ENCODE peak calls at places on chromosomes 12 and 14, in five cellular contexts. O, U, B, H and I are unnamed samples.

GRCh38 chr14:99401196-99401595 is 79.5 kb downstream of the SETD3 start:
- DNase-seq in O (no peak), U (no peak), B (no peak), H (no peak), I (no peak)

GRCh38 chr12:39846304-39846703 is 226.7 kb upstream of the ABCD2 start:
- DNase-seq in O (no peak), U (no peak), B (peak; percentile 54), H (no peak), I (no peak)

GRCh38 chr14:26290007-26290530 is 307.8 kb downstream of the NOVA1 start:
- DNase-seq in O (no peak), U (no peak), B (no peak), H (no peak), I (no peak)

GRCh38 chr12:643478-644292 is 19.6 kb downstream of the NINJ2 start:
- DNase-seq in O (no peak), U (no peak), B (peak; percentile 7), H (no peak), I (peak; percentile 14)

GRCh38 chr14:101200008-101200649 is 296.6 kb upstream of the RTL1 start:
- DNase-seq in O (no peak), U (no peak), B (no peak), H (no peak), I (no peak)

GRCh38 chr14:57085801-57086200 is 182.9 kb downstream of the EXOC5 start:
- DNase-seq in O (no peak), U (peak; percentile 96), B (no peak), H (no peak), I (no peak)

GRCh38 chr12:30884804-30885203 is 41.7 kb upstream of the TSPAN11 start:
- DNase-seq in O (no peak), U (no peak), B (no peak), H (no peak), I (no peak)

GRCh38 chr12:124863409-124864325 is at the start of gene SCARB1:
- DNase-seq in O (peak; percentile 93), U (peak; percentile 70), B (peak; percentile 69), H (peak; percentile 99), I (peak; percentile 91)

GRCh38 chr12:5622280-5622679 is 190.4 kb downstream of the NTF3 start:
- DNase-seq in O (no peak), U (no peak), B (no peak), H (no peak), I (no peak)

GRCh38 chr12:89070603-89071002 is 281.7 kb downstream of the DUSP6 start:
- DNase-seq in O (no peak), U (no peak), B (no peak), H (no peak), I (no peak)

GRCh38 chr14:56119221-56119967 is 1.2 kb downstream of the PELI2 start:
- DNase-seq in O (peak; percentile 71), U (peak; percentile 30), B (no peak), H (peak; percentile 26), I (peak; percentile 84)

GRCh38 chr12:52798003-52798670 is 2.2 kb upstream of the KRT3 start:
- DNase-seq in O (no peak), U (no peak), B (no peak), H (no peak), I (no peak)

GRCh38 chr12:119783787-119784186 is 93.3 kb downstream of the CIT start:
- DNase-seq in O (no peak), U (no peak), B (no peak), H (no peak), I (no peak)

GRCh38 chr12:16165506-16165905 is 112.0 kb downstream of the SLC15A5 start:
- DNase-seq in O (peak; percentile 67), U (peak; percentile 39), B (peak; percentile 29), H (no peak), I (peak; percentile 42)

GRCh38 chr12:16573652-16574077 is 32.3 kb downstream of the LMO3 start:
- DNase-seq in O (peak; percentile 50), U (no peak), B (no peak), H (no peak), I (peak; percentile 63)

GRCh38 chr12:96427269-96427729 is 27.1 kb upstream of the CDK17 start:
- DNase-seq in O (peak; percentile 72), U (no peak), B (no peak), H (no peak), I (peak; percentile 42)

GRCh38 chr14:38138581-38139138 is 69.0 kb upstream of the SSTR1 start:
- DNase-seq in O (no peak), U (no peak), B (no peak), H (no peak), I (no peak)

GRCh38 chr14:99274346-99275221 is 2.6 kb upstream of the BCL11B start:
- DNase-seq in O (peak; percentile 97), U (peak; percentile 96), B (peak; percentile 72), H (peak; percentile 62), I (peak; percentile 92)